ENCODE peak calls at places on chromosomes 1 and 21, in nine cellular contexts. J is transverse colon, D is Calu3, K is endothelial cell, O is mucosa of descending colon, A is astrocyte of the spinal cord, C is progenitor cell of endocrine pancreas, Y is cardiac muscle cell, G is fibroblast of pulmonary artery. F is an unnamed sample.

GRCh38 chr1:22773981-22774471 is 63.4 kb downstream of the EPHB2 start:
- DNase-seq in J (peak), D (no peak), K (peak), O (peak), A (peak), C (no peak), Y (peak), G (peak), F (no peak)

GRCh38 chr1:9482816-9483572 is 56.3 kb upstream of the SLC25A33 start:
- DNase-seq in J (no peak), D (no peak), K (no peak), O (no peak), A (no peak), C (no peak), Y (no peak), G (no peak), F (no peak)

GRCh38 chr1:230125633-230126528 is 58.8 kb downstream of the GALNT2 start:
- DNase-seq in J (no peak), D (no peak), K (no peak), O (no peak), A (no peak), C (no peak), Y (peak), G (peak), F (peak)

GRCh38 chr21:44537930-44538911 is 1.8 kb downstream of the KRTAP10-1 start:
- DNase-seq in J (peak), D (no peak), K (no peak), O (peak), A (no peak), C (peak), Y (no peak), G (no peak), F (no peak)

GRCh38 chr1:23720256-23720995 is 22.8 kb upstream of the ELOA start:
- DNase-seq in J (no peak), D (no peak), K (no peak), O (no peak), A (no peak), C (no peak), Y (no peak), G (no peak), F (no peak)

GRCh38 chr1:27341525-27342252 is at the start of gene SYTL1:
- DNase-seq in J (peak), D (peak), K (peak), O (peak), A (peak), C (no peak), Y (peak), G (peak), F (peak)

GRCh38 chr1:189751311-189751710 is 726.4 kb downstream of the BRINP3 start:
- DNase-seq in J (no peak), D (no peak), K (no peak), O (no peak), A (no peak), C (no peak), Y (no peak), G (no peak), F (no peak)

GRCh38 chr1:225658041-225658440 is 5.1 kb upstream of the ENAH start:
- DNase-seq in J (no peak), D (no peak), K (no peak), O (no peak), A (no peak), C (no peak), Y (no peak), G (peak), F (no peak)

GRCh38 chr1:203135636-203136305 is 8.2 kb downstream of the ADORA1 start:
- DNase-seq in J (no peak), D (peak), K (no peak), O (no peak), A (no peak), C (no peak), Y (no peak), G (no peak), F (peak)

GRCh38 chr21:45403825-45404725 is 890 bp upstream of the COL18A1 start:
- DNase-seq in J (peak), D (peak), K (peak), O (peak), A (peak), C (no peak), Y (peak), G (peak), F (peak)

GRCh38 chr1:8925406-8925805 is 20.3 kb upstream of the CA6 start:
- DNase-seq in J (no peak), D (no peak), K (no peak), O (no peak), A (no peak), C (no peak), Y (no peak), G (no peak), F (no peak)

GRCh38 chr1:182761396-182762395 is 27.9 kb upstream of the NPL start:
- DNase-seq in J (no peak), D (no peak), K (no peak), O (no peak), A (no peak), C (no peak), Y (no peak), G (no peak), F (peak)

GRCh38 chr1:119506941-119507340 is at the start of gene HSD3B1:
- DNase-seq in J (no peak), D (no peak), K (no peak), O (no peak), A (no peak), C (no peak), Y (no peak), G (no peak), F (no peak)

GRCh38 chr1:200336111-200336845 is 73.6 kb downstream of the ZNF281 start:
- DNase-seq in J (no peak), D (no peak), K (no peak), O (no peak), A (peak), C (no peak), Y (peak), G (peak), F (peak)

GRCh38 chr1:160622885-160623633 is 23.8 kb downstream of the SLAMF1 start:
- DNase-seq in J (no peak), D (no peak), K (no peak), O (no peak), A (no peak), C (no peak), Y (no peak), G (no peak), F (no peak)

GRCh38 chr1:9213956-9214355 is 20.6 kb upstream of the H6PD start:
- DNase-seq in J (no peak), D (no peak), K (no peak), O (no peak), A (no peak), C (no peak), Y (no peak), G (no peak), F (no peak)

GRCh38 chr1:202283379-202283844 is 58.3 kb downstream of the UBE2T start:
- DNase-seq in J (no peak), D (no peak), K (no peak), O (no peak), A (peak), C (no peak), Y (peak), G (peak), F (peak)

GRCh38 chr1:40973912-40974311 is 5.6 kb upstream of the CTPS1 start:
- DNase-seq in J (no peak), D (no peak), K (no peak), O (no peak), A (no peak), C (no peak), Y (no peak), G (no peak), F (no peak)

GRCh38 chr1:45573231-45573804 is 10.5 kb upstream of the NASP start:
- DNase-seq in J (no peak), D (no peak), K (no peak), O (no peak), A (no peak), C (no peak), Y (no peak), G (peak), F (no peak)

GRCh38 chr1:94962745-94963265 is 35.9 kb upstream of the CNN3 start:
- DNase-seq in J (peak), D (peak), K (no peak), O (no peak), A (peak), C (no peak), Y (peak), G (peak), F (no peak)

GRCh38 chr1:202376247-202376646 is 27.7 kb downstream of the PPP1R12B start:
- DNase-seq in J (no peak), D (no peak), K (no peak), O (no peak), A (no peak), C (no peak), Y (peak), G (peak), F (peak)

GRCh38 chr1:66303646-66304045 is 230.3 kb upstream of the SGIP1 start:
- DNase-seq in J (no peak), D (no peak), K (no peak), O (no peak), A (no peak), C (no peak), Y (no peak), G (no peak), F (no peak)

DNA sequence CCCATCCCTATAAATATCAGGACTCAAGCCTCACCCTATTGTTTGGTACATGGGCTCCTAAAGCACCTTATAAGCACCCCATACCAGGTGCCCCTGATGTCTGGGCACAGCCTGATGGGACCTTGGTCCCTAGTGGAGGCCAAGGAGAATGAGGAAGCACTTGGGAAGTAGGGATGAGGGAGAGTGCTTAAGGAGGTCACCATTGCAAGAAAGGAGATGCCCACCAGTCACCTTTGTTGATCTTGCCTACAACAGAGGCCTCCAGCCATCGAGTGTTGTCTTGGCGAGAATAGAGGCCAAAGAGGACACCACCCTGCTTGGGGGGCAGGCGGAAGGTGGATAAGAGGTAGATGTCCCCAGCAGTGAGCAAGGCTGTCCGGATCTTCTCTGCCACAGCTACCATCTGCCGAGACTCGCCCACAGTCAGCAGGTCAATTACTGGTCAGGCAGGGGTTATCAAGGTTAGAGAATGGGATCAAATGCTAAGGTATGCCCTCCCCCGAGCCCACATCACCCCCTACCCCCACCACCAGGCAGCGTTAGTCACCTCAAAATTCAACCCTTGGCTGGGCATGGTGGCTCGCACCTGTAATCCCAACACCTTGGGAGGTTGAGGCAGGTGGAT is 1.6 kb downstream of the THBS3 start:
- DNase-seq in J (no peak), D (no peak), K (no peak), O (peak), A (no peak), C (no peak), Y (no peak), G (no peak), F (no peak)
- TF ChIP-seq CTCF in J (no peak), D (no peak), K (no peak), O (no peak), A (no peak), C (no peak), Y (no peak), G (no peak), F (no peak)

GRCh38 chr1:6209661-6210605 is 4.0 kb downstream of the RNF207 start:
- DNase-seq in J (no peak), D (no peak), K (no peak), O (no peak), A (no peak), C (no peak), Y (no peak), G (no peak), F (no peak)
- TF ChIP-seq CTCF in J (no peak), D (no peak), K (no peak), O (no peak), A (peak), C (no peak), Y (no peak), G (peak), F (no peak)

DNA sequence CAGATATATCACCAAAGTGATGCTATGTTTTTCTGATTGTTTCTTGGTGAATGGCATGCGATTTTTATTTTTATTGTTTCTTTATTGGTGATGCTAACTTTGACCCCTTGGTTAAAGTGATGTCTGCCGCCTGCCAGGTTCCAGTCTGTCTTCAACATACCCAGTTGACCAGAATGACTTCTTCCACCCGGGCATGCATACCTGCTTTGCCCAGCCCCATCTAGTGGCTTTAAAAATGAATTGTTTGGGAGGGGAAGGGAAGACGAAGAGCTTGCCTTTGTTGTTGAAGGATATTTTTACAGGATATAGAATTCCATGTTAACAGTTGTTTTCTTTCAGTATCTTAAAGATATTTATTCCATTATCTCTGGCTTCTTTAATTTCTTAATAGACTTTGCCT is 65.1 kb downstream of the ATG4C start:
- DNase-seq in J (no peak), D (no peak), K (no peak), O (no peak), A (no peak), C (no peak), Y (no peak), G (no peak), F (peak)
- TF ChIP-seq CTCF in J (no peak), D (no peak), K (no peak), O (no peak), A (peak), C (no peak), Y (no peak), G (peak), F (no peak)

GRCh38 chr1:32372149-32372756 is 9.9 kb downstream of the TSSK3 start:
- DNase-seq in J (no peak), D (no peak), K (no peak), O (no peak), A (no peak), C (no peak), Y (no peak), G (no peak), F (no peak)
- TF ChIP-seq CTCF in J (no peak), D (no peak), K (no peak), O (no peak), A (no peak), C (no peak), Y (no peak), G (no peak), F (no peak)

DNA sequence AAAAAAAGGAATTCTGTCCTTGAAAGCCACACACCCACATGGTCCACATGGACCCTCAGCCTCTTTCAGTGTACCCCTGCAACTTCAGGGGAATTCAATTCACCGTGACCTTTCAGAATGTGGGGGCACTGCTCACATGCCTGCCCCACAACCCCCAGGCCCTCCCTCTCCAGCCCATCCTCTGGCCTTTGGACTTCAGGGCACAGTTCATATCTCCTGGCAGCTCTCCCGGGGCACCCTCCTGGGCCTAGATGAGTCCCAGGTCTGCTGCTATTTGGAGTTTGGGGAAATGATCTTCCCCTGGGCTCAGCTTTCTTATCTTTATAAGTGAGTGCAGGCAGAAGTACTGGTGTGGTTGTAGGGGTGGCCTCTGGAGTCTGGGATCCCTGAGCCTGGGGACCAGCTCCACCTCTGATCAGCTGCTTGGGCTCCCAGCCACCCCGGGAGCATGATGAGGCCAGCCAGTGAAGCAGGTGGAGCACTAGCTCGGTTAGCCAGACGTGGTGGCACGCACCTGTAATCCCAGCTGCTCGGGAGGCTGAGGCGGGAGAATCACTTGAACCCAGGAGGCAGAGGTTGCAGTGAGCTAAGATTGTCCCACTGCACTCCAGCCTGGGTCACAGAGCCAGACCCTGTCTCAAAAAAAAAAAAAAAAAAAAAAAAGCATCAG is 15.8 kb downstream of the C1orf167 start:
- DNase-seq in J (no peak), D (no peak), K (no peak), O (no peak), A (no peak), C (no peak), Y (no peak), G (no peak), F (no peak)
- TF ChIP-seq CTCF in J (no peak), D (no peak), K (no peak), O (no peak), A (no peak), C (no peak), Y (no peak), G (no peak), F (no peak)

GRCh38 chr1:209989525-209989924 is 51.5 kb downstream of the SYT14 start:
- DNase-seq in J (no peak), D (no peak), K (no peak), O (no peak), A (peak), C (no peak), Y (peak), G (peak), F (peak)
- TF ChIP-seq CTCF in J (no peak), D (peak), K (no peak), O (no peak), A (no peak), C (peak), Y (peak), G (peak), F (peak)

GRCh38 chr1:167207940-167208623 is 12.6 kb upstream of the POU2F1 start:
- DNase-seq in J (no peak), D (no peak), K (no peak), O (no peak), A (no peak), C (no peak), Y (no peak), G (no peak), F (no peak)
- TF ChIP-seq CTCF in J (no peak), D (no peak), K (no peak), O (no peak), A (peak), C (peak), Y (peak), G (peak), F (peak)